ENCODE peak calls at places on chromosome 4, in six cellular contexts. Z is IMR-90, T is neuronal stem cell, D is mesendoderm, N is mesenchymal stem cell, V is trophoblast cell. F is an unnamed sample.

GRCh38 chr4:57063518-57063917 is 46.7 kb downstream of the IGFBP7 start:
- DNase-seq in T (no peak), N (no peak), V (no peak), Z (no peak), D (no peak), F (no peak)

GRCh38 chr4:164768516-164768915 is 14.6 kb downstream of the SMIM31 start:
- DNase-seq in Z (peak), D (peak), N (peak), V (no peak), T (no peak), F (no peak)

GRCh38 chr4:159317203-159317602 is 214.3 kb downstream of the RAPGEF2 start:
- DNase-seq in Z (no peak), D (no peak), T (no peak), N (no peak), V (no peak), F (no peak)

GRCh38 chr4:112905728-112906127 is 143.7 kb upstream of the ANK2 start:
- DNase-seq in Z (no peak), D (no peak), V (no peak), T (no peak), N (no peak), F (no peak)

GRCh38 chr4:90137545-90137944 is 10.4 kb downstream of the CCSER1 start:
- DNase-seq in V (peak), N (peak), Z (peak), T (no peak), D (peak), F (no peak)

GRCh38 chr4:8914461-8915171 is 43.0 kb upstream of the HMX1 start:
- DNase-seq in V (no peak), Z (no peak), D (no peak), N (no peak), T (no peak), F (no peak)

GRCh38 chr4:18664051-18664450 is 642.5 kb upstream of the LCORL start:
- DNase-seq in T (no peak), V (no peak), N (no peak), Z (no peak), D (no peak), F (no peak)

GRCh38 chr4:47215759-47216158 is 184.4 kb downstream of the GABRB1 start:
- DNase-seq in D (no peak), Z (peak), T (no peak), V (no peak), N (no peak), F (no peak)

GRCh38 chr4:47032405-47033106 is 1.2 kb downstream of the GABRB1 start:
- DNase-seq in Z (peak), V (peak), T (peak), N (peak), D (peak), F (peak)

GRCh38 chr4:25847329-25847728 is 15.5 kb downstream of the SEL1L3 start:
- DNase-seq in D (no peak), N (no peak), V (peak), T (no peak), Z (peak), F (no peak)

GRCh38 chr4:25845841-25846653 is 16.7 kb downstream of the SEL1L3 start:
- DNase-seq in D (no peak), N (no peak), V (no peak), Z (no peak), T (no peak), F (no peak)

GRCh38 chr4:25844957-25845712 is 17.7 kb downstream of the SEL1L3 start:
- DNase-seq in V (no peak), T (no peak), D (no peak), Z (no peak), N (no peak), F (no peak)

GRCh38 chr4:25842229-25842840 is 20.5 kb downstream of the SEL1L3 start:
- DNase-seq in Z (no peak), T (no peak), V (no peak), D (peak), N (no peak), F (no peak)

GRCh38 chr4:25843340-25844097 is 19.3 kb downstream of the SEL1L3 start:
- DNase-seq in D (no peak), Z (no peak), V (no peak), T (no peak), N (no peak), F (no peak)
- H2BK5ac ChIP-seq in D (no peak), Z (no peak), V (no peak), T (no peak), N (no peak), F (no peak)

DNA sequence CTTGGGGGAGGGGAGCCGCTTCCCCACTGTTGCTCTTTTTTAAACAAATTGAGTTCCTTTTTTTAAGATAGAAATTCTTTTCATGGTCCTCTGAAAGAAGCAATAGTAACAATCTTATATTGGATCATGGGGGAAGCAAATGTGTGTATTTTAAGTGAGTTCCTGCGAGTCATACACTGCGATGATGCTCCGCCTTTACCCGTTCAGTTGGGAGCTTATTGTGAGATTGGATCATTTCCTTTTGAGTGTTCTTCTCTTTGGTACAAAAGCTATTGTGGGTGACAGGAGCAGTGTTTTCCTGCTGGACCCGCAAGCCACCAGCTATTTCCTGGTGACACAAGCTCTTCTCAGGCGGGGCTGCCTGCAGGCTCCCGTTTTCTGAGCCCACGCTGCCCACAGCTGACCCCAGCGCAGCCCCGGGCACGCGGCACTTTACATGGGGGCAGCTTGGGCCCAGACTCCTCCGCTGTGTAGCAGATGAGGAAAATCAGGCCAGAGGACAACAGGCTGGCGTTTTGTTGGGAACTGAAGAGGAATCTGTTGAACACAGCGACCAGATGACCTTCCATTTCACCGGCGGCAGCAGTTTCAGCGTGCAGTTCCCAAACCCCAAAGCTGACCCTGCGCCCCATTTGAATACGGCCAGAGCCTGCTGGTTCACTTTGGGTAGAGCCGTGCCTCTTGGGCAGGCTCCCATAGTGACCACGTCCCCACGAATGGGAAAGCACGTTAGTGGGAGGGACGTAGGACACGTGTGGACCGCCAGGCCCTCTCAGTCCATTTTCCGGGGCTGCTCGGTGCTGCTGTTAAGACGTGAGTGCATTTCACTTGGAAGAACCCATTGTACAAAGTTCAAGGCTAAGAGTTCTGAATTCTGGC is 12.2 kb downstream of the TADA2B start:
- DNase-seq in N (no peak), D (no peak), V (no peak), T (no peak), Z (peak), F (no peak)
- H2BK5ac ChIP-seq in N (no peak), D (no peak), V (no peak), T (no peak), Z (peak), F (no peak)

GRCh38 chr4:10981611-10982010 is 297.0 kb upstream of the CLNK start:
- DNase-seq in T (no peak), D (peak), V (peak), N (no peak), Z (no peak), F (no peak)

GRCh38 chr4:10983274-10983673 is 298.7 kb upstream of the CLNK start:
- DNase-seq in V (no peak), D (peak), Z (no peak), T (no peak), N (no peak), F (no peak)

GRCh38 chr4:10984815-10985214 is 300.2 kb upstream of the CLNK start:
- DNase-seq in D (no peak), T (no peak), Z (no peak), N (no peak), V (no peak), F (no peak)

GRCh38 chr4:10983885-10984284 is 299.3 kb upstream of the CLNK start:
- DNase-seq in V (peak), Z (no peak), N (no peak), D (peak), T (no peak), F (no peak)

DNA sequence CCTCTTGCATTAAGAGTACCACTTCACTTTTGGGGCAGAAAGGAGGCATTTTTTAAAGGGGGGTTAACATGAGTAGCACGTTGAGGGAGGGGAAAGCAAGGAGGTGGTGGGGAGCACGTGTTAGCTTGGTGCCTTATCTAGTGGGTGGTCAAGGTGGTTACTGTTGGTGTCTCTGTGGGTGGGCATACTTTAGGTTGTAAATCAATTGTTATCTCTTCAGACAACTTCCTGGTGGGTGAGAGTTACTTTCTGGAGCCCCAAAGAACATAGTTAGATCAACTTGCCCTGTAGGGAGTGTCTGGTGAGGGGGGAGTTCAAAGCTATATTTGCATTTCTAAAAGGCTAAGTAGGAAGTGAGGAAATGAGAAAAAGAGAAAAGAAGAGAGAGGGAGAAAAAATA is 297.7 kb upstream of the CLNK start:
- DNase-seq in N (no peak), V (no peak), Z (no peak), D (peak), T (no peak), F (peak)
- H2BK5ac ChIP-seq in N (no peak), V (no peak), Z (no peak), D (peak), T (no peak), F (no peak)

GRCh38 chr4:13627606-13628301 is at the start of gene BOD1L1:
- DNase-seq in D (peak), T (peak), V (peak), N (peak), Z (peak), F (peak)
- H2BK5ac ChIP-seq in D (peak), T (peak), V (peak), N (peak), Z (peak), F (no peak)

DNA sequence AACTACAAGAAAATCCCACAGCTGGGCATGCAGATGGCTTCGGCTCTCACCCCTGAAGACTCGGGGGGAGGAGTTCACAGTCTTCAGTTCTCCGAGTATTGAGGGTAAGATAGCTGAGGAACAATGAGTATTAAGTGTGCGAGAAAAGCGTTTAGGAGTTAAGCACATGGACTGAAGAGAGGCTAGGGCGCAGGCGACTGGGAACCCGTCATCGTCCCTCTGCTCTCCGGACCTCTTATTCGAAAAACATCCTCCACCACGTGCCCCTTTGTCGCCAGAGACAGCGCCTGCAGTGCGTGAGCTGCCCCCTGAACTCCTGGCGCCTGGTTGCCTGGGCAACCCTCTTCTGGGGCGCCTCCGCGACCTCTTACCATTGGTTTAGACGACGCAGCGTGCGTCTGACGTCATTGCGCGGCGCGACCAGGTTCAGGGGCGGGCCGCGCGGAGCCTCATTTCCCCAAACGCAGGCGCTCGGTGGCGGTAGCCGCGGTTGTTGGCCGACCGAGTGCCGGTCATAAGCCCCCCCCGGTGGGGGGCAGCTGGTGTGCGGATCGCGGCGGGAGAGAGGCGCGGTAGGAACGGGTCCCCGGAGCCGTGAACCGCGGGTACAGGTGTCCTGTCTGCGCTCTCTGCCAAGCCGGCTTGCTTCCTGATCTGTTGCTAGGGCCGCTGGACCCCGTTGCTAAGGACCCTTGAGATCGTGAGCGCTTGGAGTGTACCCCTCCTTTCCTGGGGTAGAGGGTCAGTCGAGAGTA is at the start of gene PACRGL:
- DNase-seq in D (peak), Z (peak), T (peak), N (peak), V (peak), F (peak)
- H2BK5ac ChIP-seq in D (no peak), Z (no peak), T (no peak), N (peak), V (no peak), F (no peak)

F was measured in H9.